ENCODE peak calls at places on chromosome 19, in five cellular contexts. One of them, this sample, is unnamed.

GRCh38 chr19:47176627-47177090 is 46.0 kb downstream of the SAE1 start:
- DNase-seq in H9: no peak
- DNase-seq in neuronal stem cell: no peak
- DNase-seq in mesenchymal stem cell: peak
- DNase-seq in H1: no peak
- DNase-seq in this sample: peak

GRCh38 chr19:35211545-35212230 is 16.9 kb downstream of the FAM187B start:
- DNase-seq in H9: no peak
- DNase-seq in neuronal stem cell: no peak
- DNase-seq in mesenchymal stem cell: no peak
- DNase-seq in H1: no peak
- DNase-seq in this sample: no peak

GRCh38 chr19:35742121-35742724 is at the start of gene IGFLR1:
- DNase-seq in H9: no peak
- DNase-seq in neuronal stem cell: no peak
- DNase-seq in mesenchymal stem cell: no peak
- DNase-seq in H1: no peak
- DNase-seq in this sample: no peak

GRCh38 chr19:10364644-10365043 is 15.7 kb downstream of the TYK2 start:
- DNase-seq in H9: no peak
- DNase-seq in neuronal stem cell: no peak
- DNase-seq in mesenchymal stem cell: no peak
- DNase-seq in H1: no peak
- DNase-seq in this sample: no peak

GRCh38 chr19:43526884-43527859 is at the start of gene ETHE1:
- DNase-seq in H9: peak
- DNase-seq in neuronal stem cell: peak
- DNase-seq in mesenchymal stem cell: peak
- DNase-seq in H1: no peak
- DNase-seq in this sample: peak

GRCh38 chr19:6276447-6276846 is 3.3 kb downstream of the MLLT1 start:
- DNase-seq in H9: no peak
- DNase-seq in neuronal stem cell: no peak
- DNase-seq in mesenchymal stem cell: peak
- DNase-seq in H1: no peak
- DNase-seq in this sample: no peak

GRCh38 chr19:33193864-33194362 is at the start of gene LRP3:
- DNase-seq in H9: no peak
- DNase-seq in neuronal stem cell: no peak
- DNase-seq in mesenchymal stem cell: peak
- DNase-seq in H1: no peak
- DNase-seq in this sample: peak

GRCh38 chr19:41591951-41592562 is 16.1 kb downstream of the CEACAM21 start:
- DNase-seq in H9: no peak
- DNase-seq in neuronal stem cell: no peak
- DNase-seq in mesenchymal stem cell: no peak
- DNase-seq in H1: no peak
- DNase-seq in this sample: no peak

GRCh38 chr19:40269216-40269940 is 15.8 kb downstream of the AKT2 start:
- DNase-seq in H9: no peak
- DNase-seq in neuronal stem cell: no peak
- DNase-seq in mesenchymal stem cell: no peak
- DNase-seq in H1: no peak
- DNase-seq in this sample: no peak
- H3K27ac ChIP-seq in H9: no peak
- H3K27ac ChIP-seq in neuronal stem cell: no peak
- H3K27ac ChIP-seq in mesenchymal stem cell: no peak
- H3K27ac ChIP-seq in H1: no peak
- H3K27ac ChIP-seq in this sample: no peak

GRCh38 chr19:18906605-18907519 is 10.9 kb upstream of the CERS1 start:
- DNase-seq in H9: no peak
- DNase-seq in neuronal stem cell: no peak
- DNase-seq in mesenchymal stem cell: no peak
- DNase-seq in H1: no peak
- DNase-seq in this sample: no peak
- H2BK12ac ChIP-seq in H9: no peak
- H2BK12ac ChIP-seq in neuronal stem cell: no peak
- H2BK12ac ChIP-seq in mesenchymal stem cell: no peak
- H2BK12ac ChIP-seq in H1: no peak
- H2BK12ac ChIP-seq in this sample: no peak

GRCh38 chr19:19063183-19064097 is at the start of gene SLC25A42:
- DNase-seq in H9: peak
- DNase-seq in neuronal stem cell: peak
- DNase-seq in mesenchymal stem cell: peak
- DNase-seq in H1: peak
- DNase-seq in this sample: peak
- H3K27ac ChIP-seq in H9: no peak
- H3K27ac ChIP-seq in neuronal stem cell: no peak
- H3K27ac ChIP-seq in mesenchymal stem cell: no peak
- H3K27ac ChIP-seq in H1: peak
- H3K27ac ChIP-seq in this sample: peak

DNA sequence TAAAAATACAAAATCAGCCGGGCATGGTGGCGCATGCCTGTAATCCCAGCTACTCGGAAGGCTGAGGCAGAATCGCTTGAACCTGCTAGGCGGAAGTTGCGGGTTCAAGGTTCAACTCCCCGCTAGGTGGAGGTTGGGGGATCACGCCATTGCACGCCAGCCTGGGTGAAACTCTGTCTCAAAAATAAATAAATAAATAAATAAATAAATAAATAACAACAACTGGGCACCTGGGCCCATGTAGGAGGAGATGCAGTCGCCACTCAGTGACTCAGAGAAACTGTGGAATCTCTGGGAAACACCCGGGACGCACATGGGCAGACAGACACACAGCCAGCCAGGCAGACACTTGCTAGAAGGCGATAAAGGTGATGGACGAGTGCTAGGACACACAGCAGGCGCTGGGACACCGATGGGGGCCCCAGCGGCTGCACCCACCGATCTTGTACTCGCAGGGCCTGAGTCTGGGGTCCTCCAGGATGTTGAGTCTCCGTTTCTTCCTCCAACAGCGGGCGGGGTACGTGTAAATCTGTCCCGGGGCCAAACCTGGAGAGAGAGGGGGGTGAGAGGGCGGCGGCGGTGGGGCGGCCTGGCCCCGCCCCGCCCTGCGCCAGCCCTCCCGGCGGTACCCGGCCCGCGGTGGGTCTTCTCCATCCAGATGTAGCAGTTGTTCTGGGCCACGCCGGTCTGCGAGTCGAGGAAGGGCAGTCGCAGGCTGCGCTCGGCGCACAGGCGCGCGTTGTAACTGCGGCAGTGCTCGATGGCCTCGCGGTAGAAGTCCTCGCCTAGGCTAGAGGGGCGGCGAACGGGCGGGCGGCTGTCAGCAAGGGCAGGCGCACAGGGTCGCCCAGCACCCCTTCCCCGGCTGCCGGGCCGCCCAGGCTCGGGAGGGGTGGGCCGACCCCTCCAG is 1.8 kb downstream of the DPF1 start:
- DNase-seq in H9: peak
- DNase-seq in neuronal stem cell: no peak
- DNase-seq in mesenchymal stem cell: no peak
- DNase-seq in H1: no peak
- DNase-seq in this sample: no peak
- H2BK12ac ChIP-seq in H9: no peak
- H2BK12ac ChIP-seq in neuronal stem cell: no peak
- H2BK12ac ChIP-seq in mesenchymal stem cell: peak
- H2BK12ac ChIP-seq in H1: no peak
- H2BK12ac ChIP-seq in this sample: no peak